ENCODE peak calls at places on chromosomes 12 and 14, in ten cellular contexts. D is cardiac muscle cell; W is GM23338; K is GM13977; N is GM12892; Q is stimulated activated naive B cell treated with anti-CD40 and anti-IgM and Interleukin-4, amounts not matched to agents 10 μg/mL and 1 μg/mL and 100 μg/mL, for 72 hours; T is Right ventricle myocardium superior; H is fibroblast of lung; B is CD8-positive, alpha-beta T cell; I is naive thymus-derived CD4-positive, alpha-beta T cell. Z is an unnamed sample.

GRCh38 chr14:51576112-51576420 is 75.6 kb upstream of the FRMD6 start:
- DNase-seq in T (no peak), I (no peak), H (no peak), N (no peak), B (no peak), W (peak; percentile 64), D (peak; percentile 37), K (no peak), Q (no peak), Z (no peak)

GRCh38 chr12:120115692-120116442 is 686 bp downstream of the RAB35 start:
- DNase-seq in K (no peak), B (no peak), Q (no peak), H (peak; percentile 44), I (no peak), T (no peak), N (peak; percentile 50), D (peak; percentile 39), W (peak; percentile 69), Z (no peak)

GRCh38 chr12:25692115-25693035 is 139.3 kb upstream of the LMNTD1 start:
- DNase-seq in H (peak; percentile 51), Q (no peak), W (peak; percentile 12), B (no peak), D (peak; percentile 93), N (no peak), K (no peak), T (peak; percentile 47), I (no peak), Z (no peak)

GRCh38 chr14:62428429-62429203 is 616.6 kb downstream of the KCNH5 start:
- DNase-seq in D (peak; percentile 53), N (no peak), H (peak; percentile 50), B (no peak), I (no peak), Q (no peak), K (no peak), T (no peak), W (no peak), Z (no peak)

GRCh38 chr12:130878193-130879185 is 6.6 kb downstream of the RAN start:
- DNase-seq in T (no peak), B (no peak), I (no peak), W (peak; percentile 19), H (no peak), D (no peak), Q (no peak), N (no peak), K (no peak), Z (no peak)

GRCh38 chr12:87756111-87756510 is 273.1 kb downstream of the C12orf50 start:
- DNase-seq in H (peak; percentile 98), B (no peak), N (no peak), W (no peak), Q (no peak), T (no peak), I (no peak), D (peak; percentile 98), K (no peak), Z (no peak)

GRCh38 chr14:88729159-88729558 is 63.6 kb downstream of the EML5 start:
- DNase-seq in K (no peak), Q (no peak), B (no peak), I (no peak), H (peak; percentile 1), T (no peak), D (no peak), N (no peak), W (no peak), Z (no peak)

GRCh38 chr14:93957751-93958566 is 18.4 kb downstream of the ASB2 start:
- DNase-seq in K (no peak), I (no peak), T (no peak), H (no peak), Q (no peak), B (no peak), D (no peak), W (no peak), N (no peak), Z (no peak)

GRCh38 chr12:3277261-3277943 is 200.2 kb downstream of the TSPAN9 start:
- DNase-seq in T (no peak), B (no peak), D (no peak), I (no peak), K (no peak), N (no peak), Q (no peak), W (no peak), H (no peak), Z (no peak)

GRCh38 chr14:81415781-81416180 is 15.7 kb upstream of the STON2 start:
- DNase-seq in K (no peak), D (no peak), B (no peak), I (no peak), Q (no peak), W (no peak), N (no peak), T (no peak), H (no peak), Z (no peak)

GRCh38 chr14:43413094-43413493 is 1094.0 kb downstream of the FSCB start:
- DNase-seq in Q (no peak), T (no peak), N (no peak), K (no peak), D (no peak), I (no peak), B (no peak), W (no peak), H (no peak), Z (no peak)

GRCh38 chr14:20429801-20430669 is 5.9 kb downstream of the KLHL33 start:
- DNase-seq in N (no peak), H (no peak), B (no peak), D (no peak), Q (no peak), T (peak; percentile 61), I (no peak), W (no peak), K (no peak), Z (no peak)

GRCh38 chr12:116027551-116027821 is 250.0 kb downstream of the MED13L start:
- DNase-seq in B (no peak), K (no peak), D (no peak), T (no peak), W (peak; percentile 20), I (no peak), Q (no peak), N (no peak), H (no peak), Z (no peak)

GRCh38 chr12:5524769-5525436 is 93.0 kb downstream of the NTF3 start:
- DNase-seq in Q (no peak), I (no peak), N (no peak), T (no peak), W (no peak), D (no peak), H (no peak), K (no peak), B (no peak), Z (no peak)